ENCODE peak calls at places on chromosomes 7 and 10, in five cellular contexts. O, U, A, V and I are unnamed samples. For H3K36me3, the result is how much of the 10 kb centered on the place peaks cover.

GRCh38 chr7:64990216-64990615 is 620 bp downstream of the ZNF117 start:
- DNase-seq in O (no peak), U (no peak), A (no peak), V (no peak), I (no peak)

GRCh38 chr7:119197872-119198527 is 973.5 kb downstream of the ANKRD7 start:
- DNase-seq in O (peak), U (no peak), A (peak), V (peak), I (peak)

GRCh38 chr10:79399242-79399831 is 46.1 kb downstream of the ZCCHC24 start:
- DNase-seq in O (peak), U (no peak), A (peak), V (peak), I (peak)

GRCh38 chr10:13340068-13340467 is 8.0 kb downstream of the SEPHS1 start:
- DNase-seq in O (no peak), U (no peak), A (no peak), V (no peak), I (no peak)

GRCh38 chr7:151115121-151115835 is 29.0 kb downstream of the AGAP3 start:
- DNase-seq in O (no peak), U (peak), A (peak), V (peak), I (no peak)

GRCh38 chr7:51797371-51797770 is 480.8 kb upstream of the COBL start:
- DNase-seq in O (no peak), U (no peak), A (no peak), V (no peak), I (no peak)

GRCh38 chr7:140455743-140456142 is 23.6 kb downstream of the MKRN1 start:
- DNase-seq in O (no peak), U (no peak), A (no peak), V (peak), I (no peak)

GRCh38 chr10:113720386-113720785 is 31.1 kb upstream of the PLEKHS1 start:
- DNase-seq in O (no peak), U (no peak), A (no peak), V (no peak), I (no peak)

GRCh38 chr10:6228010-6228511 is 25.3 kb downstream of the PFKFB3 start:
- DNase-seq in O (no peak), U (no peak), A (peak), V (no peak), I (no peak)

GRCh38 chr10:77214799-77215198 is 422.8 kb downstream of the KCNMA1 start:
- DNase-seq in O (no peak), U (no peak), A (no peak), V (no peak), I (no peak)

GRCh38 chr10:103784723-103785418 is 70.5 kb downstream of the SH3PXD2A start:
- DNase-seq in O (no peak), U (no peak), A (no peak), V (no peak), I (no peak)

GRCh38 chr10:44774676-44775401 is 136.3 kb upstream of the TMEM72 start:
- DNase-seq in O (no peak), U (no peak), A (peak), V (no peak), I (peak)

GRCh38 chr10:78045237-78045636 is 11.6 kb downstream of the RPS24 start:
- DNase-seq in O (no peak), U (no peak), A (no peak), V (no peak), I (no peak)

GRCh38 chr7:154744226-154744860 is 258.6 kb downstream of the PAXIP1 start:
- DNase-seq in O (peak), U (no peak), A (no peak), V (peak), I (peak)

GRCh38 chr10:27256790-27257189 is 16.2 kb upstream of the ACBD5 start:
- DNase-seq in O (no peak), U (no peak), A (no peak), V (no peak), I (no peak)

GRCh38 chr10:12006671-12007070 is 35.9 kb downstream of the UPF2 start:
- DNase-seq in O (no peak), U (no peak), A (no peak), V (no peak), I (no peak)

GRCh38 chr7:73515184-73515583 is 6.9 kb downstream of the BAZ1B start:
- DNase-seq in O (no peak), U (no peak), A (no peak), V (no peak), I (no peak)

GRCh38 chr7:148204639-148205292 is 385.8 kb upstream of the C7orf33 start:
- DNase-seq in O (no peak), U (no peak), A (no peak), V (no peak), I (no peak)

GRCh38 chr7:1829111-1829510 is 159.0 kb downstream of the ELFN1 start:
- DNase-seq in O (no peak), U (no peak), A (no peak), V (no peak), I (no peak)

GRCh38 chr10:122981066-122981464 is 864 bp downstream of the PSTK start:
- DNase-seq in O (peak), U (no peak), A (peak), V (peak), I (peak)

GRCh38 chr10:96606216-96606615 is 19.4 kb upstream of the TM9SF3 start:
- DNase-seq in O (no peak), U (no peak), A (peak), V (no peak), I (no peak)

GRCh38 chr7:132482866-132483265 is 93.4 kb downstream of the PLXNA4 start:
- DNase-seq in O (no peak), U (no peak), A (no peak), V (no peak), I (no peak)

GRCh38 chr10:536371-536925 is 153.0 kb downstream of the DIP2C start:
- DNase-seq in O (no peak), U (no peak), A (peak), V (no peak), I (peak)

GRCh38 chr7:111098011-111098925 is 7.3 kb downstream of the LRRN3 start:
- DNase-seq in O (no peak), U (peak), A (peak), V (peak), I (peak)

GRCh38 chr10:80453715-80454525 is at the start of gene TSPAN14:
- DNase-seq in O (peak), U (peak), A (peak), V (peak), I (peak)

GRCh38 chr7:140059288-140060242 is 3.2 kb downstream of the PARP12 start:
- DNase-seq in O (no peak), U (peak), A (peak), V (no peak), I (peak)

GRCh38 chr10:44413416-44413815 is 28.5 kb upstream of the CXCL12 start:
- DNase-seq in O (no peak), U (no peak), A (peak), V (no peak), I (no peak)

GRCh38 chr7:156318426-156318825 is 322.1 kb upstream of the RNF32 start:
- DNase-seq in O (no peak), U (no peak), A (no peak), V (no peak), I (no peak)

GRCh38 chr7:156318926-156319325 is 321.6 kb upstream of the RNF32 start:
- DNase-seq in O (no peak), U (no peak), A (no peak), V (no peak), I (no peak)
- H3K4me3 ChIP-seq in O (no peak), U (no peak), A (no peak), V (no peak), I (no peak)

GRCh38 chr7:36878288-36878687 is 154.0 kb upstream of the AOAH start:
- DNase-seq in O (no peak), U (no peak), A (no peak), V (no peak), I (no peak)
- H3K36me3 ChIP-seq in O (under half), U (under half), A (under half), V (under half), I (under half)

DNA sequence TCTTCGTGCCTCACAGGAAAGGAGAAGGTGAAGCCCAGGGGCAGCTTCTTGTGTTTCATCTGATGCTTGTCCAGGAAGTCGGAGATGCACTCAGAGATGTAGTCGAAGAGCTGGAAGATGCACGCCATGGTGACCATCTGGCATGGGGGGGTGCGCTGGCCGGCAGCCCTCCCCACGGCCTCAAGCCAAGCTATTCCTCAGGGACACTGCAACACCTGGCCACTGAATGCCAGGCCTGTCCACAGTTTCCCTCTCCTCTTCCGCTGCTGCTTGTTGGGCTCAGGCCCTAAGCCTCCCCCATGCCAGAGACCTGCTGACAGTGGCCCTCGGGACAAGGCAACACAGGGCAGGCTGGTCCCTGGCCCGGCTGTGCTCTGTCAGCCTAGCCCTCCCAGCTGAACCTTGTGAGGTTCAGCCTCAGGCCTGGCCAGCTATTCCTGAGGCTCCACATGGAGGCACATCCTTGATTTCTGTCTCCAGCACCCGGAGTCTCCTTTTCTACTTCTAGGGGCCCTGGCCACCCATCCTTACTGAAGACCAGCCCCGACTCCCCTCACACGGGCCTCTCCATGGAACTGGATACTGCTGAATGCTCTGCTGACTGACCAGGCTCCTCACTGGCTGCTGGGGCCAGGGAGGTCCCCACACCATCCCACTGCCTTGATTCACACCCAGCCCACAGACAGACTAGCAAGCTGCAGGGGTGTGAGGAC is 10.0 kb upstream of the MYL7 start:
- DNase-seq in O (no peak), U (no peak), A (no peak), V (no peak), I (no peak)
- H3K4me3 ChIP-seq in O (no peak), U (no peak), A (no peak), V (no peak), I (no peak)

DNA sequence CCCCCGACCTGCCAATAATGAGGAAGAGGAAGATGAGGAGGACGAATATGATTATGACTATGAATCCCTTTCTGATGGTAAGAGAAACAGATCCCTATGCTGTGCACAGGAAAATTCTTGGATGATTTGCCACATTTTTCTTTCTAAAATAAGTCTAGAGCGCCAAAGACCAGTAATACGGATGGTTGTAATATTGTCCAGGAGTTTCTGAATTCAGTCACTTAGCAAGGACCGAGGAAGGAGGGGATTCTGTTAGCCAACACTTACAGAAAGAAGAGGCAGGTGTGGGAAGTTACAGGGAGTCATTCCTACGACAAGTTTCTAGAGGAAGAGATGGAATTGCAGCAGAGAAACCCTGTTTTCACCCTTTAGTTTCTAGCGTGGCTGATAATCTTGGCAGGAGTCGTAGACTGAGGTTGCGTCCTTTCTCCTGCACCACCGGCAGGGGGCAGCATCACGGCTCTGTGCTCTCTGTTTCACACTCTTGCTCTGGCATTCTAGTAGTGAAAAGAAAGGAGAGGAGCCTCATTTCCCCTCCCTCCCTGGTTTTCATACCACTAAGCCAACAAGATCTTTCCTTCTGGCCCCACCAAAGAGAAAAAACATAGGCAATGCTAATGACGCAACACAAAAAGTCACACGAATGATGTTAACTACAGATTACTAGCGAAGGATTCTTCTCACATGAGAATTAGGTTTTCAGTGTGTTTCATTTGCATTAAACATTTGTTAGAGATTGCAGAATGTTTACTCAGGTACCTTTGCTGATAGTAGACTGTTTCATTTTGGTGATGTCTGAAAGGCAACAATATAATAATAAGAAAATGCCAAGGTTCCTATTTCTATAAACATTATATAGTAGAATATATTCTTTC is 82.7 kb downstream of the NOC3L start:
- DNase-seq in O (peak), U (peak), A (peak), V (peak), I (peak)
- H3K36me3 ChIP-seq in O (under half), U (under half), A (under half), V (under half), I (under half)

GRCh38 chr10:88256013-88256680 is 327.0 kb downstream of the RNLS start:
- DNase-seq in O (no peak), U (no peak), A (no peak), V (no peak), I (no peak)
- H3K4me3 ChIP-seq in O (no peak), U (no peak), A (no peak), V (no peak), I (no peak)

GRCh38 chr7:127710635-127711034 is 58.6 kb downstream of the SND1 start:
- DNase-seq in O (no peak), U (no peak), A (no peak), V (no peak), I (no peak)

GRCh38 chr7:127708788-127709187 is 56.8 kb downstream of the SND1 start:
- DNase-seq in O (peak), U (peak), A (peak), V (peak), I (peak)

GRCh38 chr7:127713006-127713405 is 61.0 kb downstream of the SND1 start:
- DNase-seq in O (no peak), U (no peak), A (no peak), V (no peak), I (no peak)

GRCh38 chr7:127713758-127714157 is 61.8 kb downstream of the SND1 start:
- DNase-seq in O (no peak), U (no peak), A (no peak), V (no peak), I (no peak)

GRCh38 chr7:127711872-127712271 is 59.9 kb downstream of the SND1 start:
- DNase-seq in O (no peak), U (no peak), A (no peak), V (no peak), I (no peak)
- H3K36me3 ChIP-seq in O (under half), U (under half), A (under half), V (under half), I (half or more)

GRCh38 chr7:67361150-67361549 is 364.5 kb downstream of the TYW1 start:
- DNase-seq in O (no peak), U (no peak), A (no peak), V (no peak), I (no peak)
- H3K4me3 ChIP-seq in O (no peak), U (no peak), A (no peak), V (no peak), I (no peak)

GRCh38 chr10:69202332-69202731 is 17.8 kb upstream of the HKDC1 start:
- DNase-seq in O (no peak), U (no peak), A (no peak), V (no peak), I (no peak)
- H3K36me3 ChIP-seq in O (under half), U (under half), A (under half), V (under half), I (half or more)

GRCh38 chr10:58278274-58278961 is 9.5 kb downstream of the CISD1 start:
- DNase-seq in O (no peak), U (no peak), A (no peak), V (no peak), I (no peak)

GRCh38 chr10:58275261-58275660 is 6.3 kb downstream of the CISD1 start:
- DNase-seq in O (no peak), U (no peak), A (no peak), V (no peak), I (no peak)

GRCh38 chr10:58278962-58279307 is 10.0 kb downstream of the CISD1 start:
- DNase-seq in O (no peak), U (no peak), A (no peak), V (no peak), I (no peak)

GRCh38 chr10:58280485-58280884 is 11.5 kb downstream of the CISD1 start:
- DNase-seq in O (no peak), U (no peak), A (peak), V (no peak), I (no peak)

DNA sequence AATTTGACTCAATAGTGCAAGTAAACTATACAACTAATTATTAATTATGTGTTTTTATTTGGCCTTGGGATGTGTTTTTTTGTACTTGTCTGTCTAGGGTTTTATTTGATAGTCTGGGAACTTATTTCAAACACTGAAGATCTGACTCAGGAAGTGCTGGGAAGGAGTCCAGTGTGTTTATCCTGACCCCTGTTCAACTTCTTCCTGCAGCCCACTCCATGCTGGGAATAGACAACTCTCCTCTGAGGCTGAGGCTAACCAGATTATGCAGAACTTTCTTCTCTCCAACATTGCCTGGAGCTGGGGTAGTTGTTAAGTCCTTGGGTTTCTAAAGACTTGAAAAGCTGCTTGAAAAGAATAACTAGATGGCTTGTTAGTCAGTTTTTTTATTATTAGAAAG is 6.9 kb downstream of the CISD1 start:
- DNase-seq in O (no peak), U (no peak), A (peak), V (peak), I (peak)
- H3K4me3 ChIP-seq in O (no peak), U (no peak), A (no peak), V (no peak), I (no peak)

DNA sequence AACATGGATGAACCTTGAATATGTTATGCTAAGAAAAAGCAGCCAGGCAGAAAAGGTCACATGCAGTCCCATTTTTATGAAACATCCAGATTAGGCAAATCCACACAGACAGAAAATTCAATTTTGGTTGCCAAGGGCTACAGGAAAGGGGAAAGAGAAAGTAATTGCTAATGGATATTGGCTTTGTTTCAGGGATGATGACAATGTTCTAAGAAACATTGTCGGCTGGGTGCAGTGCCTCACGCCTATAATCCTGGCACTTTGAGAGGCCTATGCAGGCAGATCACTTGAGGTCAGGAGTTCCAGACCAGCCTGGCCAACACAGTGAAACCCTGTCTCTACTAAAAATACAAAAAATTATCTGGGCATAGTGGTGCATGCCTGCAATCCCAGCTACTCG is 23.0 kb downstream of the ZNF33B start:
- DNase-seq in O (no peak), U (no peak), A (no peak), V (no peak), I (no peak)
- H3K36me3 ChIP-seq in O (under half), U (under half), A (under half), V (under half), I (under half)